ENCODE peak calls at places on chromosomes 7 and 10, in six cellular contexts. G, Y, H, Z, E and M are unnamed samples.
A peak's percentile ranks its signal among the peaks of the same experiment; 100 is the strongest.

GRCh38 chr10:110425684-110426293 is 71.9 kb upstream of the DUSP5 start:
- DNase-seq in H (peak; percentile 48), E (peak; percentile 89), Z (no peak), G (no peak), Y (peak; percentile 20), M (peak; percentile 44)

GRCh38 chr7:155567646-155568334 is 21.4 kb upstream of the CNPY1 start:
- DNase-seq in Y (no peak), G (no peak), H (no peak), E (no peak), Z (no peak), M (no peak)

GRCh38 chr10:58140054-58140453 is 127.6 kb downstream of the IPMK start:
- DNase-seq in Z (no peak), E (no peak), Y (no peak), H (no peak), G (no peak), M (no peak)

GRCh38 chr10:132368881-132369635 is 27.9 kb upstream of the PWWP2B start:
- DNase-seq in E (no peak), G (no peak), H (no peak), Z (no peak), Y (no peak), M (no peak)

GRCh38 chr10:99976886-99977391 is 32.8 kb downstream of the DNMBP start:
- DNase-seq in E (no peak), Z (no peak), H (no peak), G (no peak), Y (no peak), M (no peak)

GRCh38 chr10:132667613-132668394 is 118.1 kb downstream of the NKX6-2 start:
- DNase-seq in E (no peak), Y (no peak), H (no peak), Z (no peak), G (no peak), M (no peak)

GRCh38 chr10:62230344-62231138 is 38.1 kb downstream of the RTKN2 start:
- DNase-seq in Z (no peak), Y (no peak), E (no peak), G (no peak), H (no peak), M (no peak)

GRCh38 chr10:64067009-64067606 is 545.9 kb downstream of the REEP3 start:
- DNase-seq in H (no peak), Z (no peak), G (no peak), Y (no peak), E (no peak), M (no peak)

GRCh38 chr10:87674963-87675362 is 15.3 kb downstream of the PAPSS2 start:
- DNase-seq in E (no peak), H (no peak), G (no peak), Y (no peak), Z (no peak), M (no peak)

GRCh38 chr7:96901822-96902412 is 103.4 kb upstream of the DLX6 start:
- DNase-seq in E (no peak), Y (no peak), G (no peak), Z (no peak), H (no peak), M (no peak)

GRCh38 chr10:97479939-97480338 is 18.3 kb downstream of the MMS19 start:
- DNase-seq in Z (no peak), Y (no peak), H (no peak), G (no peak), E (no peak), M (no peak)

GRCh38 chr10:97474918-97475317 is 23.3 kb downstream of the MMS19 start:
- DNase-seq in Z (no peak), H (no peak), Y (no peak), E (no peak), G (no peak), M (no peak)

GRCh38 chr10:97481071-97481470 is 17.2 kb downstream of the MMS19 start:
- DNase-seq in G (no peak), E (no peak), Y (no peak), H (no peak), Z (no peak), M (no peak)

DNA sequence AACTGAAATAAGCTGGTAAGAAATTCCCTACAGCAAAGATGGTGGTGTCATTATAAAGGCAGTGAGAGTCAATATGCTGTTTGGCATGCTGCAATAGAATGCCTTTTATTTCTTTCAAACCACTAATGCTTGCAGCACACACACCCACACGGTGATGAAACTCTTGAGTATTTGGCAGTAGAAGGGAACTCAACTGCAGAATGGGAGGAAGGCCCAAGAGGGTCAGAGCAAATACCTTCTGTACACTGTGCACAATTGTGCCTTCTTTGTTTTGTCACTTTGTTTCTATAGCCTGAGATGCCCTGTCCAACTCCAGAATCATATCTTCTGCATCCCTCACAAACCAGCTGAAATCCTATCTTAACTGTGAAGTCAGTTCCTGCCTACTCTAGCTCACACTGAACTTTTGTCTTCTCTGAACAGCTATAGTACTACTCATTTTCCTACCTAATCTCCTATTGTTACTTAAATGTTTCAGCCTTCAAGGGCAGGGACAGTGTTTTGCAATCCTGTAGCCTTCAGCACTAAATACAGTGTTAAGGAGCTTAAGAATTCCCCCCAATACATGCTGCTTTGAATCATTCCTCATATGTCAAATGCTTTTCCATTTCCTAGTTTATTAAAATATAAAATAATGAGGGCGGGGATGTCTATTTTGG is 22.2 kb downstream of the MMS19 start:
- DNase-seq in Z (no peak), Y (no peak), G (no peak), E (no peak), H (no peak), M (no peak)
- TF ChIP-seq TAF1 in Z (no peak), Y (no peak), G (no peak), E (no peak), H (no peak), M (no peak)

GRCh38 chr7:816300-816750 is 16.0 kb upstream of the SUN1 start:
- DNase-seq in Z (peak; percentile 98), H (peak; percentile 98), E (peak; percentile 84), G (peak; percentile 100), Y (peak; percentile 93), M (peak; percentile 99)

GRCh38 chr7:818031-818699 is 14.1 kb upstream of the SUN1 start:
- DNase-seq in E (no peak), Y (peak; percentile 48), G (no peak), Z (no peak), H (no peak), M (no peak)

GRCh38 chr7:820341-820740 is 11.9 kb upstream of the SUN1 start:
- DNase-seq in Z (no peak), H (no peak), Y (no peak), G (no peak), E (no peak), M (no peak)

GRCh38 chr7:815284-816216 is 16.7 kb upstream of the SUN1 start:
- DNase-seq in G (peak; percentile 92), Y (no peak), Z (peak; percentile 67), H (no peak), E (no peak), M (peak; percentile 36)

GRCh38 chr7:816751-817671 is 15.3 kb upstream of the SUN1 start:
- DNase-seq in G (no peak), Y (no peak), H (peak; percentile 43), E (no peak), Z (peak; percentile 34), M (no peak)
- TF ChIP-seq TAF1 in G (no peak), Y (peak; percentile 0), H (no peak), E (no peak), Z (no peak), M (no peak)

DNA sequence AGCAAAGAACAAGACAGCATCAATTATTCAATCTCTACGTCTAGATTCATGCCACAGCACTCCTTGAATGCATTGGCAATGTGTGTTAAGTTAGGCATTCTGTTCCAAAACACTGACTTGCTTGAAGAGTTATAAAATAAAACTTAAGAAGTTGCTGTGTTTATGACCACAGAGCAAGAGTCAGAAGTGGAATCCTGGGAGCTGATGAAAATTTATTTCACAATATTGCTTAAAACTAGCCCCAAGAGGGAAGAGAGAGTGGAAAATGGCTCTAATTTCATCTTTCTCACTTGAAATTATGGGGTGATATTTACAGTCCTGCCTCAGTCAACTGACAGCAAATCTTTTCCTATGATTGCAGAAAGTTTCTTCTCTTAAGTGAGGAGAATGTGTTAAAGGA is 565.4 kb upstream of the ANKRD30A start:
- DNase-seq in H (no peak), E (no peak), Z (no peak), G (no peak), Y (no peak), M (no peak)
- TF ChIP-seq TAF1 in H (no peak), E (no peak), Z (no peak), G (no peak), Y (no peak), M (no peak)

GRCh38 chr10:104054430-104054829 is 31.2 kb downstream of the COL17A1 start:
- DNase-seq in H (no peak), Y (no peak), E (no peak), G (no peak), Z (no peak), M (no peak)
- TF ChIP-seq TAF1 in H (no peak), Y (no peak), E (no peak), G (no peak), Z (no peak), M (no peak)